ENCODE peak calls at places on chromosomes 2 and 18, in ten cellular contexts. Z, V, U, D, N, A, L, X, F and B are unnamed samples.

GRCh38 chr18:903703-904102 is 968 bp upstream of the ADCYAP1 start:
- DNase-seq in D (no peak), F (peak), V (no peak), N (no peak), X (peak), Z (no peak), U (peak), L (no peak), A (no peak), B (peak)

GRCh38 chr2:239806758-239807434 is 218.2 kb downstream of the NDUFA10 start:
- DNase-seq in F (no peak), X (no peak), U (no peak), L (no peak), D (no peak), A (no peak), V (peak), N (no peak), Z (no peak), B (no peak)

GRCh38 chr2:158097481-158097880 is 4.2 kb upstream of the UPP2 start:
- DNase-seq in N (no peak), X (no peak), V (no peak), U (no peak), D (no peak), L (no peak), A (peak), Z (no peak), F (no peak), B (peak)

GRCh38 chr18:45860971-45861370 is 35.5 kb downstream of the SIGLEC15 start:
- DNase-seq in F (no peak), N (no peak), D (no peak), A (no peak), L (no peak), X (no peak), Z (no peak), V (no peak), U (no peak), B (no peak)

GRCh38 chr2:172427990-172428840 is 829 bp downstream of the ITGA6 start:
- DNase-seq in Z (no peak), F (peak), L (peak), D (peak), V (no peak), X (peak), A (peak), N (peak), U (no peak), B (peak)

GRCh38 chr2:224263571-224264043 is 138.3 kb downstream of the FAM124B start:
- DNase-seq in U (peak), X (no peak), N (no peak), Z (no peak), D (no peak), F (no peak), V (no peak), A (no peak), L (no peak), B (no peak)

GRCh38 chr2:215702116-215702905 is 266.4 kb upstream of the FN1 start:
- DNase-seq in V (no peak), F (no peak), L (no peak), X (no peak), A (no peak), D (no peak), U (no peak), Z (no peak), N (no peak), B (no peak)

GRCh38 chr2:155708052-155708451 is 624.5 kb downstream of the NR4A2 start:
- DNase-seq in X (no peak), A (no peak), U (no peak), N (no peak), L (no peak), D (no peak), F (no peak), V (no peak), Z (no peak), B (no peak)

GRCh38 chr2:161004379-161004778 is 155.8 kb upstream of the TANK start:
- DNase-seq in F (no peak), D (peak), N (no peak), A (peak), L (no peak), Z (no peak), V (no peak), X (no peak), U (peak), B (peak)
- TF ChIP-seq CTCF in F (peak), D (peak), N (peak), A (peak), L (peak), Z (peak), V (no peak), X (peak), U (peak), B (peak)

DNA sequence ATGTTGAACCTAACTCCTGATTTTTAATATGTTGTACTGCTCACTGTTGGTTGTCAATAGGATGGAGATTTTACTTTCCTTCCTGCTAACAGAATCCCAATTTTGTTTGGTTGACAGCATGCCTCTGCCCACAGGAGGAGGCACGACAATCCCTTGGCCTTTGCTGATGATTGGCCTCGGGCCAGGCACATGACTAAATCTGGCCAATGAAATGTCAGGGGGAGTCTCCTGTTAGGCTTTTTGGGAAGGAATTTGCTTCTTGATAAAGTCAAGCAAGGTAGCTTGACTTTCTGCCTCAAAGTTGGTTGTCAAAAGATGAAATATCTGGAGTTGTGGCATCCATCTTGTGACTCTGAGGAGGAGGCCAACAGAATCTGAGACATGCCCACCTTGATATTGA is 6.8 kb upstream of the TGFA start:
- DNase-seq in D (no peak), L (no peak), X (no peak), N (no peak), A (no peak), Z (no peak), F (no peak), U (no peak), V (no peak), B (peak)
- H3K4me3 ChIP-seq in D (no peak), L (no peak), X (no peak), N (no peak), A (no peak), Z (no peak), F (no peak), U (no peak), V (no peak), B (no peak)

DNA sequence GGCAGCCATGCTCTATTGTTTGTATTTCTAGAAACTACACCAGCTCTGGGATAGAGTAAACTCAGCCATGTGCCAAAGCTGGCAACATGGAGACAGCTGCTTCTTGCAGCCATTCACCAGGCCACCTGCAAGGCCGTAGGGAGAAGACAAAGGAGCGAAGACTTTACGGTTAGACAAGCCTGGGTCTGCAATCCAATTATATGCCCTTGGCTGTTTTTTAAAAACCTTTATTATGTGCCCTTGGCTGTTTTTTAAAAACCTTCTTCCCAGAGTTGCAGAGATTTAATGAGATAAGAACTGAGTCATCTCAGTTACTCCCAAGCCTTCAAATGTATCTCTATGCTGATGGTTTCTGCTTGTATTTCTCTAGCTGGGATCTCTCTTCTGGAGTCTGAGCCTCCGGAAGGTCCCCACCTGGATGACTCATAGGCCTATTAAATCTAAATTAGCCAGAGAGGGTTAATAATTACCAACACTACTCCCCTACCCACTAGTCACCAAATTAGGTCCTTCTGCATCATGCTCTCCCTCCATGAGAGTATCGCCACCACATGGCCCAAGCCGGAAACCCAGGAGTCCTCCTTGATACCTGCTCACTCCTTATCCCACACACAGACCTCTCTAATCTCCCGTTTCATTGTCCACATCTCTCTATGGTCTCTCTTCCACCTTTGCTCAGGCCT is 17.5 kb upstream of the DPP4 start:
- DNase-seq in V (no peak), L (no peak), Z (no peak), F (no peak), D (no peak), X (no peak), A (no peak), N (no peak), U (no peak), B (no peak)
- TF ChIP-seq CTCF in V (no peak), L (no peak), Z (no peak), F (peak), D (peak), X (peak), A (peak), N (peak), U (peak), B (peak)

DNA sequence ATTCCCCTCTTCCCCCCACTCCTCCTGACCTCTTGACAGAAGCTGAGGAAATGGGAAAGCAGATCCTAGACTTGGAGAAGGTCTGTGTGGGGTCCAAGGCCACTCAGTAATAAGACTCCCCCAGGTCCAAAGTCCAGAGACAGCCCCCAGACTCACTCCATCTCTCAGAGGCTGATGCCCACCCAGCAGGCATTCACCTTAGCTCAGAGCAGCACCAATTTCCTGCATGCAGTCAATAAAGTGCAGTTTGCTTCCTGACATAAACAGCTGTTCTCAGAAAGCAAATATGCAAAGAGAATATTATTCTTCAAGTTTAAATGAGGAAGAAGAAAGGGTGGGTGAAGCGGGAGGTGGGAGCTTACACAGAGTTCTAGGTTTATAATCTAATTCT is 84.1 kb upstream of the RTN4 start:
- DNase-seq in F (no peak), A (no peak), N (peak), D (no peak), V (no peak), U (no peak), X (no peak), L (no peak), Z (no peak), B (no peak)
- H3K4me3 ChIP-seq in F (no peak), A (no peak), N (no peak), D (no peak), V (peak), U (peak), X (no peak), L (no peak), Z (no peak), B (peak)